ENCODE peak calls at places on chromosomes 7 and 10, in nine cellular contexts. B is OCI-LY7, J is epithelial cell of esophagus, V is endothelial cell of umbilical vein, X is GM23338, D is lower leg skin, H is AG04450, G is fibroblast of lung, S is esophagus muscularis mucosa. P is an unnamed sample.

GRCh38 chr10:23613900-23614299 is 175.0 kb downstream of the OTUD1 start:
- DNase-seq in X (no peak), S (no peak), V (no peak), G (no peak), J (no peak), H (no peak), D (no peak), B (no peak), P (no peak)

GRCh38 chr7:3174515-3175318 is 126.3 kb upstream of the SDK1 start:
- DNase-seq in B (no peak), S (no peak), X (no peak), D (no peak), J (no peak), G (no peak), H (no peak), V (no peak), P (no peak)

GRCh38 chr10:49761789-49762565 is at the start of gene OGDHL:
- DNase-seq in X (peak; percentile 88), B (peak; percentile 39), G (peak; percentile 40), V (peak; percentile 58), D (peak; percentile 80), J (peak; percentile 57), H (no peak), S (no peak), P (no peak)

GRCh38 chr7:83060218-83060617 is 102.5 kb downstream of the PCLO start:
- DNase-seq in X (no peak), V (no peak), H (no peak), J (no peak), D (no peak), S (no peak), G (no peak), B (no peak), P (no peak)

GRCh38 chr10:8061274-8062211 is 7.1 kb downstream of the GATA3 start:
- DNase-seq in G (peak; percentile 66), V (peak; percentile 71), S (no peak), D (peak; percentile 81), B (no peak), H (no peak), J (no peak), X (peak; percentile 55), P (no peak)

GRCh38 chr10:14381475-14381874 is 50.8 kb upstream of the FRMD4A start:
- DNase-seq in S (no peak), B (no peak), V (no peak), G (no peak), D (no peak), J (no peak), X (no peak), H (no peak), P (no peak)

GRCh38 chr7:138460176-138460648 is at the start of gene TRIM24:
- DNase-seq in S (no peak), J (no peak), B (peak; percentile 97), H (no peak), X (no peak), D (peak; percentile 99), G (peak; percentile 96), V (no peak), P (no peak)

GRCh38 chr10:634256-634655 is 55.2 kb downstream of the DIP2C start:
- DNase-seq in V (no peak), X (no peak), J (no peak), H (no peak), S (no peak), B (no peak), G (peak; percentile 75), D (no peak), P (no peak)

GRCh38 chr10:14276200-14276599 is 54.5 kb downstream of the FRMD4A start:
- DNase-seq in J (no peak), B (no peak), G (no peak), V (no peak), S (peak; percentile 81), X (no peak), D (no peak), H (no peak), P (no peak)

GRCh38 chr10:95729323-95730055 is 26.5 kb upstream of the ENTPD1 start:
- DNase-seq in S (no peak), B (no peak), J (no peak), G (no peak), D (no peak), H (no peak), X (no peak), V (peak; percentile 95), P (no peak)

GRCh38 chr7:124033093-124033806 is 383 bp upstream of the TMEM229A start:
- DNase-seq in S (no peak), G (no peak), V (no peak), B (no peak), J (no peak), H (no peak), D (no peak), X (peak; percentile 79), P (no peak)

GRCh38 chr10:13450078-13450477 is 78.7 kb downstream of the BEND7 start:
- DNase-seq in B (no peak), D (no peak), G (peak; percentile 86), X (no peak), J (peak; percentile 90), H (no peak), S (no peak), V (no peak), P (no peak)

GRCh38 chr10:111234234-111234633 is 157.4 kb downstream of the ADRA2A start:
- DNase-seq in G (no peak), J (no peak), X (no peak), V (no peak), H (no peak), S (no peak), D (no peak), B (no peak), P (no peak)

GRCh38 chr10:111231779-111232178 is 154.9 kb downstream of the ADRA2A start:
- DNase-seq in G (no peak), J (no peak), H (no peak), S (no peak), B (no peak), X (no peak), D (no peak), V (no peak), P (no peak)

GRCh38 chr10:111234903-111235302 is 158.1 kb downstream of the ADRA2A start:
- DNase-seq in G (no peak), V (no peak), H (no peak), X (no peak), J (no peak), S (peak; percentile 68), B (no peak), D (no peak), P (no peak)

GRCh38 chr10:111233439-111233838 is 156.6 kb downstream of the ADRA2A start:
- DNase-seq in J (peak; percentile 18), V (no peak), D (no peak), G (no peak), B (no peak), S (no peak), H (no peak), X (peak; percentile 5), P (no peak)
- TF ChIP-seq CTCF in J (no peak), V (no peak), D (no peak), G (no peak), B (no peak), S (no peak), H (no peak), X (no peak), P (no peak)

GRCh38 chr7:30019960-30020359 is 6.5 kb downstream of the FKBP14 start:
- DNase-seq in S (no peak), D (no peak), J (peak; percentile 33), B (no peak), X (no peak), G (peak; percentile 10), V (peak; percentile 37), H (no peak), P (no peak)

GRCh38 chr7:30022991-30023390 is 3.5 kb downstream of the FKBP14 start:
- DNase-seq in J (no peak), G (no peak), B (no peak), V (no peak), D (no peak), X (no peak), H (no peak), S (no peak), P (no peak)

GRCh38 chr7:30023524-30023923 is 3.0 kb downstream of the FKBP14 start:
- DNase-seq in G (no peak), S (no peak), J (no peak), D (no peak), B (no peak), X (no peak), H (no peak), V (no peak), P (no peak)

GRCh38 chr7:30019387-30019786 is 7.1 kb downstream of the FKBP14 start:
- DNase-seq in V (no peak), B (no peak), J (no peak), G (no peak), S (no peak), X (no peak), H (no peak), D (no peak), P (no peak)

DNA sequence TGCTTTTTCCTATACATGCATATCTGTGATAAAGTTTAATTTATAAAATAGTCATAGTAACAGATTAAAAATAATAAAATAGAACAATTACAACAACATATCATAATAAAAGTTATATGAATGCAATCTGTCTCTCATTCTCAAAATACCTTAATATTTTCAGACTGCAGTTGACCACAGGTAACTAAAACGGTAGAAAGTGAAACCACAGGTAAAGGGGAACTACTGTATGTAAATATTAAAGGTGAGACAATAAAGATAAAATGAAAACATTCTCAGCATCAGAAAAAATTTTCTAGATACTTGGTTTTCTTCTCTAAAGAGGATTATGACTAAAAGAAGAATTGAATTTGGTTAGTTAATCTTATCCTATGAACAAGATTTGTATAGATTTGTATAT is 6.0 kb downstream of the FKBP14 start:
- DNase-seq in H (no peak), V (no peak), B (no peak), D (no peak), J (no peak), S (no peak), G (no peak), X (no peak), P (no peak)
- H3K4me3 ChIP-seq in H (no peak overlapping the region), V (no peak overlapping the region), B (peak overlapping the region; percentile 17), D (no peak overlapping the region), J (no peak overlapping the region), S (no peak overlapping the region), G (no peak overlapping the region), X (no peak overlapping the region), P (no peak overlapping the region)

DNA sequence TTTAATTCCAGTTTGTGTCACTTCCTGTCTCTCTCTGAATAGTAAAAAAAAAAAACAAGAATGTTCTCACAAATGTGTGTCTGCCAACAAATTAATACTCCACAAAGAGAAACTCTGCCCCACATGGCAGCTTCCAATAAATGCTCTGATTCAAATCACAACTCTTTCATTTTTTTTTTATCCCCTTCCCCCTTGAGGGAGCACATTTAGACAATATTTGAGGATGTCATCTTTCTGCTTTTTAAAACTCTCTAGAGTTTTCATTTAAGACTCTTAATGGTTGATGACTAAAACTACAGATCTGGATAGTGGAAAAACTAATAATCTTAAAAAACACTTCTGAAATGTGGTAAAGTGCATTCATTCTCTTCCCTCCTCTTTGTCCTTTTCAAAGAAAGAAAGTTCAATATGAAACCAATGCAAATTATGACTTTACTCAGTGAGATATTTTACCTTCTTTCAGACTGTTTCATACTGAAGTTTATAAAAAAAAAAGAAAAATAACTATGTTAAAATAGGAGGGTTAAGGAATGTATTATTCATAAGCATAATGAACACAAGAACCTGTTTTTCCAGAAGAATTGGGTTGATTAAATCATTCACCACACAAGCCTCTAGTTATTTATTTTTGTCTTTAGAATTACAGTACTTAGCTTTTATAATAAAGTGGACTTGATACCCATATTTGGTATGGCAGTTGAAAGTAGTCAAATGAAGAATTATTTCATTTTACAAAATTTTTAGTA is 42.4 kb downstream of the ARID5B start:
- DNase-seq in J (peak; percentile 83), V (peak; percentile 80), D (no peak), B (peak; percentile 68), S (no peak), H (no peak), X (no peak), G (peak; percentile 77), P (no peak)
- TF ChIP-seq CTCF in J (peak; percentile 18), V (peak; percentile 18), D (no peak), B (peak; percentile 69), S (no peak), H (peak; percentile 6), X (no peak), G (no peak), P (peak; percentile 8)

GRCh38 chr7:25619963-25620799 is 391.9 kb upstream of the NPVF start:
- DNase-seq in B (peak; percentile 57), D (no peak), V (no peak), X (no peak), H (no peak), J (no peak), S (peak; percentile 91), G (no peak), P (no peak)
- H3K4me3 ChIP-seq in B (no peak overlapping the region), D (no peak overlapping the region), V (no peak overlapping the region), X (no peak overlapping the region), H (no peak overlapping the region), J (no peak overlapping the region), S (no peak overlapping the region), G (no peak overlapping the region), P (no peak overlapping the region)

P was measured in kidney epithelial cell.